ENCODE peak calls at places on chromosomes 4 and X, in five cellular contexts. P is fibroblast of the aortic adventitia, X is AG04450, R is neural progenitor cell, T is lower leg skin. N is an unnamed sample.

GRCh38 chr4:56640907-56641493 is 40.1 kb downstream of the HOPX start:
- DNase-seq in P (no peak), X (no peak), R (no peak), T (no peak), N (no peak)

GRCh38 chr4:108763981-108764380 is 1.1 kb upstream of the ETNPPL start:
- DNase-seq in P (no peak), X (no peak), R (no peak), T (no peak), N (no peak)

GRCh38 chrX:46722742-46723568 is 36.0 kb downstream of the SLC9A7 start:
- DNase-seq in P (peak), X (no peak), R (no peak), T (no peak), N (no peak)

GRCh38 chr4:16496501-16496900 is 270.2 kb upstream of the TAPT1 start:
- DNase-seq in P (peak), X (peak), R (no peak), T (no peak), N (no peak)

GRCh38 chr4:41281038-41281634 is 24.4 kb downstream of the UCHL1 start:
- DNase-seq in P (peak), X (no peak), R (peak), T (no peak), N (peak)

GRCh38 chr4:52939325-52939724 is 77.2 kb downstream of the RASL11B start:
- DNase-seq in P (no peak), X (no peak), R (no peak), T (no peak), N (no peak)

GRCh38 chrX:118975831-118976598 is 1.6 kb downstream of the LONRF3 start:
- DNase-seq in P (peak), X (no peak), R (peak), T (peak), N (peak)

GRCh38 chr4:79049840-79050520 is 110.7 kb upstream of the PAQR3 start:
- DNase-seq in P (no peak), X (no peak), R (no peak), T (peak), N (peak)

GRCh38 chr4:140092094-140092820 is 61.7 kb downstream of the MAML3 start:
- DNase-seq in P (no peak), X (no peak), R (peak), T (peak), N (peak)

GRCh38 chr4:102598102-102598758 is 97.1 kb downstream of the NFKB1 start:
- DNase-seq in P (peak), X (no peak), R (no peak), T (no peak), N (no peak)

DNA sequence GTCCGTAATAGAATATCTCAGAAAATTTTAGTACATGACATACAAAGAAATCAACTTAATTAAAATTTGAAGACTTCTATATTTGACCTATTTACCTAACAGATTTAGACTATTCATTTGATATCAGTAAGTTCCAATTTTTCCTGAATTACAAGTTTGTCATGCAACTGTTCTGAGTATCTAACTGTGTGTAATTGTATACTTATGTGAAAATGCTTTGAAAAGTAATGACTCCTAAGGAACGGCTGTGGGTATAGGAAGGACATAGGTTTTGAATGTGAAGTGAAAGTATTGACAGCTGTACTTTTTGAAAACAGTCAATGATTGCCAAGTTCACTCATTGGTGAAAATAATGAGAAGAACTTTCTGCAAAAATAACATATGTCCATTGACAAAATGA is 2.9 kb downstream of the GRIA2 start:
- DNase-seq in P (no peak), X (no peak), R (no peak), T (no peak), N (no peak)
- TF ChIP-seq CTCF in P (no peak), X (no peak), R (no peak), T (no peak), N (no peak)

GRCh38 chr4:129526812-129527211 is 430.9 kb downstream of the C4orf33 start:
- DNase-seq in P (peak), X (no peak), R (no peak), T (no peak), N (peak)
- TF ChIP-seq CTCF in P (peak), X (no peak), R (peak), T (no peak), N (no peak)

DNA sequence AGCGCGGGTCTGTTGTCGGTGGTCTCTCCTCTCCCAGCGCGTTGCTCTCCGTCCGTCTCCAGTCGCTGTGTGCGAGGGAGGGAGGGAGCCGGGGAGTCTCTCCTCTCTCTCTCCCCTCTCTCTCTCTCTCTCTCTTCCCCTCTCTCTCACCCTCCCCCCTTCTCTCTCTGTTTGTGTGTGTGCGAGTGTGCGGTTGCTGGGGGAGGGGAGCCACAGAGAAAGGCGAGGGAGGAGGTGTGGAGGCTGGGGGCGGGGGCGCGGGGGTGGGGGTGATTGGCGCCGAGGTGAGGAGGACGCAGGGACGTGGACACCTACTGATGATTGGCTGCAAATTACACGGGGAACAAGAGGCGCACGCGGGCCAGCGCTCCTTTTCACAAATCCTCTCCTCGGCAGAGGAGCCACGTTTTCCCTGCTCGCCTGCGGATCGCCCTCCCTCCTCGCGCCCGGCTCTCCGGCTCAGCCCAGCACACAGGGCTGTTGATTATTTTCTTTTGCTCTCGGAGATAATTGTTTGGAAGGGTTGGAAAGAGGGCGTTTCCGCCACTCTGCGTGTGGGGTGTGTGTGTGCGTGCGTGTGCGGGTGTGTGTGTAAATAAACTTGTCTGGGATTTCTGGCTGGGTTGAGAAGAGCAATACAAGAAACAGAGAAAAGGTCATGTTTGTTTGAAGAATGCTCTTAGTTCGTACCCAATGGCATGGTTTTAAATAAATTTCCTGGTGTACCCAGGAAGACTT is at the start of gene CXXC4:
- DNase-seq in P (peak), X (no peak), R (peak), T (peak), N (peak)
- TF ChIP-seq CTCF in P (no peak), X (no peak), R (no peak), T (no peak), N (no peak)

GRCh38 chr4:6910340-6910959 is 824 bp downstream of the TBC1D14 start:
- DNase-seq in P (no peak), X (no peak), R (peak), T (no peak), N (peak)
- TF ChIP-seq CTCF in P (no peak), X (peak), R (peak), T (no peak), N (peak)

GRCh38 chrX:44314259-44314734 is 29.2 kb downstream of the EFHC2 start:
- DNase-seq in P (peak), X (peak), R (no peak), T (no peak), N (no peak)
- TF ChIP-seq CTCF in P (no peak), X (no peak), R (no peak), T (no peak), N (no peak)

GRCh38 chrX:69060631-69061408 is 104.4 kb downstream of the PJA1 start:
- DNase-seq in P (peak), X (no peak), R (peak), T (peak), N (peak)
- TF ChIP-seq CTCF in P (peak), X (peak), R (peak), T (no peak), N (peak)

DNA sequence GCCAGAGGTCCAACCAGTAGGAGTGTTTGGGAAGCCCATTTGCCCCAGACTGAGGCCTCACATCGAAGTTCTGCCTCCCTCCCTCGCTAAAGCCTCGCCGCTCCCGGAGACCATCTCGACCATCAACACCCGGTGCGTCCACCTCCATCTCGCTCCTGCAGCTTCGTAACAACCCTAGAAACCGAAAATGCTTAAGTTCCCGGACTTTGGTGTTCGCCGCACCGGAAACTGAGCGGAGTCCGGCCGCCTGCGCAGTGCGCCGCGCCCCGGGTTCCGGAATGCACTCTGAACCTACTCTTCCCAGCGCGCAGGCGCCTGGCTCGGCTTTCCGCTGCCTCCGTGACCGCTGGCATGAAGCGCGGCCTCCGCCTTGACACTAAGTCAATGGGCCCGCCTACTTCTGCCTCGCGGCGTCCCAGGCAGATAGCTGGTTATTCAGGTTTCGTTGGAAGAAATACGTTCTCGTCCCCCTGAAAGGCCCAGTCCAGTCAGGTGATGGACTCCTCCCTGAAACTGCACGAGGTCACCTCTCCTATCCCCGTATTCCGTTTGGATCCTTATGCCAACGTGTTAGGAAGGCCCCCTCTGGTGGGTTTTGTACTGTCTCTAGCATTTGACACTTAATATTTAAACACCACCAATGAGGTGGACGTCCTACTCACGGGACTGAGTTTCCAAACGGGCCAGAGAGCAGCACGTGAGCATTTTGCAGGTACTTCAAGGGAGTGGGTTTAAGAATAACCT is 21.4 kb downstream of the FABP2 start:
- DNase-seq in P (peak), X (peak), R (peak), T (peak), N (peak)
- TF ChIP-seq CTCF in P (no peak), X (peak), R (peak), T (no peak), N (peak)

N was measured in GM23338.